ENCODE peak calls at places on chromosomes 4 and X, in five cellular contexts. E, U, J, N and H are unnamed samples.

GRCh38 chr4:58665649-58666048 is 1555.5 kb upstream of the IGFBP7 start:
- DNase-seq in U (no peak), J (no peak), N (no peak), E (no peak), H (no peak)

GRCh38 chr4:48346594-48346993 is 5.3 kb downstream of the SLAIN2 start:
- DNase-seq in N (no peak), E (no peak), U (no peak), J (no peak), H (no peak)

GRCh38 chrX:81120270-81120935 is 81.3 kb downstream of the HMGN5 start:
- DNase-seq in E (no peak), J (no peak), U (no peak), N (no peak), H (no peak)

GRCh38 chr4:143939528-143939927 is 34.2 kb upstream of the GYPE start:
- DNase-seq in N (no peak), E (no peak), J (no peak), U (no peak), H (no peak)

GRCh38 chr4:134463771-134464170 is 262.2 kb upstream of the PABPC4L start:
- DNase-seq in U (no peak), J (no peak), E (no peak), N (no peak), H (no peak)

GRCh38 chrX:16033336-16033735 is 90.0 kb upstream of the GRPR start:
- DNase-seq in N (no peak), U (no peak), E (no peak), J (peak), H (no peak)

GRCh38 chr4:73620115-73620792 is at the start of gene RASSF6:
- DNase-seq in U (no peak), N (peak), E (no peak), J (peak), H (no peak)

GRCh38 chr4:139625487-139625886 is 40.1 kb upstream of the MGST2 start:
- DNase-seq in U (no peak), N (no peak), E (no peak), J (no peak), H (no peak)

GRCh38 chr4:89295415-89295927 is 12.1 kb downstream of the GPRIN3 start:
- DNase-seq in N (no peak), E (no peak), U (no peak), J (no peak), H (no peak)